ENCODE peak calls at places on chromosomes 3 and 15, in five cellular contexts. One of them, this sample, is unnamed.

GRCh38 chr3:36648241-36649034 is 115.9 kb downstream of the DCLK3 start:
- DNase-seq in SK-N-SH: no peak
- DNase-seq in aorta: no peak
- DNase-seq in suprapubic skin: no peak
- DNase-seq in effector memory CD4-positive, alpha-beta T cell: no peak
- DNase-seq in this sample: no peak

GRCh38 chr15:64143276-64143675 is 8.3 kb upstream of the SNX22 start:
- DNase-seq in SK-N-SH: no peak
- DNase-seq in aorta: no peak
- DNase-seq in suprapubic skin: no peak
- DNase-seq in effector memory CD4-positive, alpha-beta T cell: no peak
- DNase-seq in this sample: no peak

GRCh38 chr3:72523409-72524172 is 324.7 kb downstream of the SHQ1 start:
- DNase-seq in SK-N-SH: no peak
- DNase-seq in aorta: no peak
- DNase-seq in suprapubic skin: no peak
- DNase-seq in effector memory CD4-positive, alpha-beta T cell: no peak
- DNase-seq in this sample: peak; percentile 69

GRCh38 chr3:71064288-71064975 is 519.1 kb downstream of the FOXP1 start:
- DNase-seq in SK-N-SH: peak; percentile 89
- DNase-seq in aorta: peak; percentile 78
- DNase-seq in suprapubic skin: no peak
- DNase-seq in effector memory CD4-positive, alpha-beta T cell: peak; percentile 46
- DNase-seq in this sample: no peak

GRCh38 chr15:45993508-45993907 is 358.7 kb downstream of the SQOR start:
- DNase-seq in SK-N-SH: no peak
- DNase-seq in aorta: no peak
- DNase-seq in suprapubic skin: no peak
- DNase-seq in effector memory CD4-positive, alpha-beta T cell: no peak
- DNase-seq in this sample: no peak

GRCh38 chr15:101320501-101321052 is 25.5 kb upstream of the SNRPA1 start:
- DNase-seq in SK-N-SH: no peak
- DNase-seq in aorta: no peak
- DNase-seq in suprapubic skin: no peak
- DNase-seq in effector memory CD4-positive, alpha-beta T cell: peak; percentile 12
- DNase-seq in this sample: peak; percentile 93

GRCh38 chr3:45205126-45205525 is 21.0 kb downstream of the TMEM158 start:
- DNase-seq in SK-N-SH: no peak
- DNase-seq in aorta: no peak
- DNase-seq in suprapubic skin: no peak
- DNase-seq in effector memory CD4-positive, alpha-beta T cell: no peak
- DNase-seq in this sample: peak; percentile 68

GRCh38 chr15:48582472-48583235 is 62.9 kb downstream of the FBN1 start:
- DNase-seq in SK-N-SH: no peak
- DNase-seq in aorta: no peak
- DNase-seq in suprapubic skin: no peak
- DNase-seq in effector memory CD4-positive, alpha-beta T cell: no peak
- DNase-seq in this sample: no peak

GRCh38 chr3:13879946-13880810 is at the start of gene WNT7A:
- DNase-seq in SK-N-SH: peak; percentile 91
- DNase-seq in aorta: peak; percentile 76
- DNase-seq in suprapubic skin: peak; percentile 56
- DNase-seq in effector memory CD4-positive, alpha-beta T cell: peak; percentile 23
- DNase-seq in this sample: no peak

GRCh38 chr3:71186816-71187215 is 396.7 kb downstream of the FOXP1 start:
- DNase-seq in SK-N-SH: no peak
- DNase-seq in aorta: no peak
- DNase-seq in suprapubic skin: no peak
- DNase-seq in effector memory CD4-positive, alpha-beta T cell: no peak
- DNase-seq in this sample: no peak

GRCh38 chr3:138835177-138835757 is 539 bp upstream of the PIK3CB start:
- DNase-seq in SK-N-SH: no peak
- DNase-seq in aorta: no peak
- DNase-seq in suprapubic skin: no peak
- DNase-seq in effector memory CD4-positive, alpha-beta T cell: no peak
- DNase-seq in this sample: no peak

DNA sequence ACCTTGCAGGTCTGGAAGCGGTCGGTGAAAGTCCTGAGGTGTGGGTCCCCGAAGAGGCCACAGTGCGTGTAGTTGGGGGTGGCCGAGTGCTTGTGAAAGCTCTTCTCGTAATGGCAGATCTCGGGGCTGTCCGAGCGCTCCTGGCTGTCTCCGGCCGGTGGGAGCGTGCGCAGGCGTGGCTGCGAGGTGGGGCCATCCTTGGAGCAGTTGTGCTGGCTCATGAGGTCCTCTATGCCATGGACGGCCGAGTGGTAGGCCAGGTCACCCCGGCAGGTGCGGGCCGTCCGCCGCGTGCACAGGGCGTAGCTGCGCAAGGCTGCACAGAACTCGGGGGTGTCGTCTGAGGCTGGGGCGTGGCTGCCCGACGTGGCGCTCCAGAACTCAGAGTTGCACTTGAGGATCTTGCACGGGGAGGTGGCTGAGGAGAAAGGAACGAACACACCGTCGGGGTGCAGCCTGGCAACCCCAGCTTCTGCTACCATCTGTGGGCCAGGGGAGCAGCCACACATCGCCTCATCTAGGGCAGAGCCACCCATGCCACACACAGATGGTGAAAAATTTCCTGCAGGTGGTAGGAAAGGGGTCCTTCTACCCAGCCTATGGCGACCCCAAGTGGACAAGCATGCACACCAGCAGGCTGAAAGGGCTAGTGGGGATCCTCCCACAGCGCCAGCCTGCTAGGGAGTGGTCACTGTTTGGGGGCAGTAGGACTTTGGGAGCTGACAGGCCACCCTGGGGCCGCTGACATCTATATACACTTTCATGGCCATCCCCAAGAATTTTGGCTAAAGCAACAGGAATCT is 36.7 kb downstream of the RGMA start:
- DNase-seq in SK-N-SH: no peak
- DNase-seq in aorta: no peak
- DNase-seq in suprapubic skin: no peak
- DNase-seq in effector memory CD4-positive, alpha-beta T cell: no peak
- DNase-seq in this sample: peak; percentile 34
- H3K27me3 ChIP-seq in SK-N-SH: no peaks in the 10 kb centered on the region
- H3K27me3 ChIP-seq in aorta: no peaks in the 10 kb centered on the region
- H3K27me3 ChIP-seq in suprapubic skin: no peaks in the 10 kb centered on the region
- H3K27me3 ChIP-seq in effector memory CD4-positive, alpha-beta T cell: no peaks in the 10 kb centered on the region
- H3K27me3 ChIP-seq in this sample: no peaks in the 10 kb centered on the region

GRCh38 chr3:198080521-198081384 is 120.7 kb downstream of the LMLN start:
- DNase-seq in SK-N-SH: peak; percentile 85
- DNase-seq in aorta: peak; percentile 90
- DNase-seq in suprapubic skin: peak; percentile 62
- DNase-seq in effector memory CD4-positive, alpha-beta T cell: peak; percentile 40
- DNase-seq in this sample: peak; percentile 65
- H3K27me3 ChIP-seq in SK-N-SH: peaks cover 56% of the 10 kb centered on the region
- H3K27me3 ChIP-seq in aorta: no peaks in the 10 kb centered on the region
- H3K27me3 ChIP-seq in suprapubic skin: peaks cover 90% of the 10 kb centered on the region
- H3K27me3 ChIP-seq in effector memory CD4-positive, alpha-beta T cell: peaks cover 23% of the 10 kb centered on the region
- H3K27me3 ChIP-seq in this sample: peaks cover 12% of the 10 kb centered on the region

DNA sequence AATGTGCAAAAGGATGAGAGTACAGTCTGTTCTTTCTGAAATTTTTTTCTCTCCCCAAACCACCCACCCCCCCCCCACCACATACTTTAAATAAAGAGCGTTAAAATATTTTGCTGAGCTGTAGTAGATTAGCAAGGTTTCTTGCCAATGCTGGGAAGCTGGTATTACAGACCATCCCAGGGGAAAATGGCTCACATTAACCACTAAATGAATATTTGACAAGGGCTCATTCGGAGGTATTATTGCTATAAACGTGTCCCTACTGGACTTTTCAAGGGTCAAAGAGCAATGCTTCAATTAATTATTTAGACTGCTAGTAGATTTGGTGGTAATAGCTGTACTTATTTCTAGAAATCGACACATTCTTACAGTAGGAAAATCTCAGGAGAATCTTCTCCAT is 5.2 kb downstream of the SOX2 start:
- DNase-seq in SK-N-SH: no peak
- DNase-seq in aorta: no peak
- DNase-seq in suprapubic skin: no peak
- DNase-seq in effector memory CD4-positive, alpha-beta T cell: no peak
- DNase-seq in this sample: no peak
- H3K27me3 ChIP-seq in SK-N-SH: peaks cover 14% of the 10 kb centered on the region
- H3K27me3 ChIP-seq in aorta: no peaks in the 10 kb centered on the region
- H3K27me3 ChIP-seq in suprapubic skin: peaks cover 100% of the 10 kb centered on the region
- H3K27me3 ChIP-seq in effector memory CD4-positive, alpha-beta T cell: peaks cover 61% of the 10 kb centered on the region
- H3K27me3 ChIP-seq in this sample: peaks cover 71% of the 10 kb centered on the region

GRCh38 chr15:79308874-79309273 is 2.0 kb upstream of the TMED3 start:
- DNase-seq in SK-N-SH: no peak
- DNase-seq in aorta: no peak
- DNase-seq in suprapubic skin: no peak
- DNase-seq in effector memory CD4-positive, alpha-beta T cell: no peak
- DNase-seq in this sample: peak; percentile 11
- H3K27me3 ChIP-seq in SK-N-SH: peaks cover 8% of the 10 kb centered on the region
- H3K27me3 ChIP-seq in aorta: no peaks in the 10 kb centered on the region
- H3K27me3 ChIP-seq in suprapubic skin: peaks cover 17% of the 10 kb centered on the region
- H3K27me3 ChIP-seq in effector memory CD4-positive, alpha-beta T cell: no peaks in the 10 kb centered on the region
- H3K27me3 ChIP-seq in this sample: peaks cover 11% of the 10 kb centered on the region

GRCh38 chr3:51789437-51789836 is 10.4 kb upstream of the IQCF6 start:
- DNase-seq in SK-N-SH: no peak
- DNase-seq in aorta: no peak
- DNase-seq in suprapubic skin: no peak
- DNase-seq in effector memory CD4-positive, alpha-beta T cell: no peak
- DNase-seq in this sample: no peak
- H3K27me3 ChIP-seq in SK-N-SH: no peaks in the 10 kb centered on the region
- H3K27me3 ChIP-seq in aorta: no peaks in the 10 kb centered on the region
- H3K27me3 ChIP-seq in suprapubic skin: no peaks in the 10 kb centered on the region
- H3K27me3 ChIP-seq in effector memory CD4-positive, alpha-beta T cell: no peaks in the 10 kb centered on the region
- H3K27me3 ChIP-seq in this sample: no peaks in the 10 kb centered on the region

DNA sequence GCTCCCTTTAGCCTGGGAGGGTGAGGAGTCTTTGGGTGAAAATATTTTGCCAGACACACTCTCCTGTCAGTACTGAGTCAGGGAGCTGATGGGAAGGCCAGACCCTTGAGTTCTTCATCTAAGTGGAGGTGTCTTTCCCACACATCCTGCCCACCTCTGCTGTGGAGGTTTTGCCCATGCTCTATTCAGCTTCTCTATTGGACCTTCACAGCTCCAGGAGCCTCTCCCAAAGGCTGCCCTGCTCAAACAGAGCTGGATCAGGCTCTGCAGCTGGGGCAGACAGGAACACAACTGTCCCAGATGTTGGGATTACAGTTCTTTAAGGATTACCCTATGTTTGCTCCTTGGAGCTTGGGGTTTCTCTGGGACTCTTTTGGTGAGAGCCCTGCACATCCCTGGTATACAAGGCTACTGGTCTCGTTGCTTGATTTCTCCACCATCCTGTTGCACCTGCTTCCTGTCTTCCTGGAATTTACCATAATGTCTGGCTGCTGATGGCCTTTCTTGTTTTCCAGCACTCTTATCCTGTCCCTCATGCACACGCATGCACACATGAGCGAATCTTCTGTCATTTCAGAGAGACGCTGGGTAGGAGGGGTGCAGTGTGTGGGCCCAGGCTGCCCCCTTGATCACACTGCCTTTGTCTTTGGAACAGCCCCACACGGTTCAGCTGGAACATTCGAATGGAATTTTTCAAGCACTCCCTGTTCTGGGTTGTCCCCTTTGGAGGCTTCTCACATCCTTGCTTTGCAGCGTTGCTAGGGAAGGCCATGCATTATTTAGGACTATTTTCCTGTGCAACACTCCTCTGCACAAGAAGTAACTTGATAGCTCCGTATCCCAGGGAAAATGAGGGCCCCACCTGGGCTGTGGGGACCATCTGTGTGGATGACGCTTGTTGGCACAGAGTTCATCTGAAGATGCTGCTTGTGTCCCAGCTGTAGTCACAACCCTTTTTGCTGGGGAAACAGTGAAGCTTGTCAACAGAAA is 78.2 kb downstream of the SPSB4 start:
- DNase-seq in SK-N-SH: no peak
- DNase-seq in aorta: no peak
- DNase-seq in suprapubic skin: no peak
- DNase-seq in effector memory CD4-positive, alpha-beta T cell: no peak
- DNase-seq in this sample: no peak
- H3K27me3 ChIP-seq in SK-N-SH: no peaks in the 10 kb centered on the region
- H3K27me3 ChIP-seq in aorta: no peaks in the 10 kb centered on the region
- H3K27me3 ChIP-seq in suprapubic skin: no peaks in the 10 kb centered on the region
- H3K27me3 ChIP-seq in effector memory CD4-positive, alpha-beta T cell: no peaks in the 10 kb centered on the region
- H3K27me3 ChIP-seq in this sample: peaks cover 2% of the 10 kb centered on the region

GRCh38 chr15:60644903-60645302 is 166.0 kb upstream of the ICE2 start:
- DNase-seq in SK-N-SH: no peak
- DNase-seq in aorta: no peak
- DNase-seq in suprapubic skin: no peak
- DNase-seq in effector memory CD4-positive, alpha-beta T cell: no peak
- DNase-seq in this sample: no peak
- H3K27me3 ChIP-seq in SK-N-SH: no peaks in the 10 kb centered on the region
- H3K27me3 ChIP-seq in aorta: no peaks in the 10 kb centered on the region
- H3K27me3 ChIP-seq in suprapubic skin: no peaks in the 10 kb centered on the region
- H3K27me3 ChIP-seq in effector memory CD4-positive, alpha-beta T cell: no peaks in the 10 kb centered on the region
- H3K27me3 ChIP-seq in this sample: no peaks in the 10 kb centered on the region

DNA sequence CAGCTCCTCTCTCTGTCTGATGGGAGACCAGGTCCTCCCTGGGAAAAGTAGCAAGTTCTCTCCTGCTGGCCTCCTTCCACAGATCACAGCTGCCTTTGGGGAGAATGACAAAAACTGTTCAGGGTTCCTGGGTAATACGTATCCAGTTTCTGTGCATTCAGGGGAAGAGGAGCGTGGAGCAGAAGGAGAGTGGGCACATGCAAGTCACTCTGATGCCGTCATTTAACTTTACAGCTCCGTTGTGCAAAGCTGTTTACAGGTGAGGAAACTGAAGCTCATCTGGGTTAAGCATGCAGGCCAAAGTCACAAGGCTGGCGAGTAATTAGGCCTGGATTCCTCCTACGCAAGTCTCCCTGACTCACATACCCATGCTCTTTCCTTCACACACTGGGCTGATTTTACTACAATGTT is 7.5 kb upstream of the TM4SF1 start:
- DNase-seq in SK-N-SH: no peak
- DNase-seq in aorta: no peak
- DNase-seq in suprapubic skin: no peak
- DNase-seq in effector memory CD4-positive, alpha-beta T cell: no peak
- DNase-seq in this sample: no peak
- H3K27me3 ChIP-seq in SK-N-SH: no peaks in the 10 kb centered on the region
- H3K27me3 ChIP-seq in aorta: no peaks in the 10 kb centered on the region
- H3K27me3 ChIP-seq in suprapubic skin: no peaks in the 10 kb centered on the region
- H3K27me3 ChIP-seq in effector memory CD4-positive, alpha-beta T cell: no peaks in the 10 kb centered on the region
- H3K27me3 ChIP-seq in this sample: no peaks in the 10 kb centered on the region

This sample was measured in HL-60.